ENCODE peak calls at places on chromosome 12, in ten cellular contexts. W is A549; U is IMR-90; C is fibroblast of pulmonary artery; I is HCT116; M is neural progenitor cell; J is AG04450; B is GM12865; O is CD4-positive, alpha-beta T cell; S is GM06990. N is an unnamed sample.

GRCh38 chr12:95204141-95204866 is 13.0 kb downstream of the FGD6 start:
- DNase-seq in W (peak), U (peak), C (peak), I (peak), M (peak), J (peak), B (peak), O (no peak), S (peak), N (peak)

GRCh38 chr12:94603434-94604068 is 46.8 kb downstream of the TMCC3 start:
- DNase-seq in W (peak), U (no peak), C (peak), I (peak), M (peak), J (no peak), B (peak), O (peak), S (no peak), N (no peak)

GRCh38 chr12:69330475-69331473 is 17.4 kb upstream of the LYZ start:
- DNase-seq in W (no peak), U (peak), C (no peak), I (no peak), M (peak), J (no peak), B (peak), O (peak), S (peak), N (no peak)

GRCh38 chr12:132342322-132342721 is 12.9 kb upstream of the GALNT9 start:
- DNase-seq in W (peak), U (no peak), C (no peak), I (no peak), M (peak), J (no peak), B (no peak), O (no peak), S (no peak), N (no peak)

GRCh38 chr12:117408161-117408791 is 46.9 kb upstream of the NOS1 start:
- DNase-seq in W (no peak), U (no peak), C (peak), I (no peak), M (peak), J (no peak), B (no peak), O (no peak), S (no peak), N (no peak)

GRCh38 chr12:42421844-42422779 is 96.1 kb downstream of the PPHLN1 start:
- DNase-seq in W (peak), U (peak), C (peak), I (no peak), M (no peak), J (peak), B (peak), O (no peak), S (peak), N (no peak)

GRCh38 chr12:123983822-123984485 is 10.9 kb downstream of the ZNF664 start:
- DNase-seq in W (peak), U (peak), C (peak), I (peak), M (peak), J (no peak), B (peak), O (peak), S (no peak), N (no peak)

GRCh38 chr12:56387152-56387551 is 24.5 kb upstream of the APOF start:
- DNase-seq in W (no peak), U (peak), C (peak), I (no peak), M (no peak), J (peak), B (no peak), O (no peak), S (no peak), N (no peak)

GRCh38 chr12:110776410-110776809 is 33.7 kb upstream of the PPP1CC start:
- DNase-seq in W (no peak), U (no peak), C (no peak), I (no peak), M (no peak), J (no peak), B (peak), O (no peak), S (peak), N (no peak)

GRCh38 chr12:107891967-107892366 is 117.5 kb downstream of the ASCL4 start:
- DNase-seq in W (peak), U (peak), C (peak), I (no peak), M (peak), J (no peak), B (peak), O (no peak), S (no peak), N (no peak)

GRCh38 chr12:21169878-21170472 is 39.0 kb downstream of the SLCO1B1 start:
- DNase-seq in W (peak), U (peak), C (peak), I (peak), M (peak), J (no peak), B (peak), O (no peak), S (peak), N (no peak)

GRCh38 chr12:131253376-131254026 is 299.8 kb downstream of the ADGRD1 start:
- DNase-seq in W (no peak), U (no peak), C (no peak), I (no peak), M (no peak), J (no peak), B (no peak), O (no peak), S (no peak), N (no peak)

GRCh38 chr12:131120831-131121271 is 167.1 kb downstream of the ADGRD1 start:
- DNase-seq in W (no peak), U (no peak), C (no peak), I (no peak), M (no peak), J (no peak), B (no peak), O (no peak), S (no peak), N (no peak)

GRCh38 chr12:56661560-56661959 is 15.8 kb upstream of the ATP5F1B start:
- DNase-seq in W (no peak), U (no peak), C (no peak), I (no peak), M (no peak), J (no peak), B (peak), O (no peak), S (no peak), N (no peak)

GRCh38 chr12:25283006-25283405 is 32.3 kb upstream of the KRAS start:
- DNase-seq in W (no peak), U (peak), C (no peak), I (no peak), M (no peak), J (no peak), B (no peak), O (no peak), S (no peak), N (no peak)

GRCh38 chr12:25280082-25280481 is 29.4 kb upstream of the KRAS start:
- DNase-seq in W (no peak), U (no peak), C (no peak), I (no peak), M (no peak), J (no peak), B (no peak), O (no peak), S (no peak), N (no peak)

GRCh38 chr12:25276199-25276937 is 25.6 kb upstream of the KRAS start:
- DNase-seq in W (peak), U (peak), C (peak), I (peak), M (no peak), J (peak), B (peak), O (peak), S (no peak), N (no peak)

GRCh38 chr12:25272937-25273526 is 22.3 kb upstream of the KRAS start:
- DNase-seq in W (no peak), U (no peak), C (no peak), I (no peak), M (no peak), J (no peak), B (peak), O (no peak), S (no peak), N (no peak)

DNA sequence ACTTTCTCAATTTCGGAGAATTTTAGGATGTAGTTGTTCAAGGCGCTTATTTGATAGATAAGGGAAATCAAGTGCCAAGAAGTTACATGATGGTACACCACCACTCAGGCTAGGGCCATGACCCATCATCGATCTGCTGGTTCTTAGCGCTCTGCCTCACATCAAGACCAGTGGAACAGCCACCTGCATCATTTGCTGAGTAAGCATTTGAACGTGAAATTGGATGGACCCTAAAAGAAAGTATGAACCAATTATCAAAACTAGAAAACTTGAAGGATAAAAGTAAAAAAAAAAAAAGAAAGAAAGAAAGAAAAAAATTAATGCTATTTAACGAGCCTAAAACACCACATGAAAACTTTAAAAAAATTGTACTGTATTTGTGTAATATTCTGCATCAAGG is 27.5 kb upstream of the KRAS start:
- DNase-seq in W (no peak), U (no peak), C (no peak), I (no peak), M (no peak), J (no peak), B (no peak), O (no peak), S (no peak), N (no peak)
- TF ChIP-seq CTCF in W (no peak), U (no peak), C (no peak), I (no peak), M (no peak), J (no peak), B (no peak), O (no peak), S (no peak), N (no peak)

GRCh38 chr12:11812558-11813421 is 163.3 kb downstream of the ETV6 start:
- DNase-seq in W (no peak), U (peak), C (peak), I (no peak), M (peak), J (no peak), B (peak), O (no peak), S (peak), N (no peak)
- TF ChIP-seq CTCF in W (no peak), U (no peak), C (peak), I (no peak), M (peak), J (peak), B (peak), O (peak), S (no peak), N (peak)

DNA sequence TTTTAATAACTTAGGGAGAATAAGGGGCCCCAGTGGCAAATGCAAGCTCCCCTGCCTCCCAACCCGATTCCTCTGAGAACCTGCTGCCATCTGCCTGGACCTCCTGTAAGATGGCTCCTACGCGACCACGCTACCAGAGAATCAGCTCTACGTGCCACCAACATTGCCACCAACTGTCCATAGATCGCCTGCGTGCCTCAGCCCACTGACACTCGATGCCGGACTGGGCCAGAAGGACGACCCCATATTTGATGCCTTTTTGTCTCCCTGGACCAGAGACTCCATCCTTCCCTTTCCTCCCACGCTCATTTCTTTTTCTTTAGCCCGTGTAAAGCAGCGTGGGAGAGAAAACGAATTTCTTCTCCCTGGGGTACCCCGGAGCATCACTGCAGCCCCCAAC is 617 bp upstream of the KLHL42 start:
- DNase-seq in W (peak), U (no peak), C (peak), I (no peak), M (peak), J (no peak), B (peak), O (no peak), S (no peak), N (no peak)
- TF ChIP-seq CTCF in W (no peak), U (no peak), C (no peak), I (no peak), M (no peak), J (no peak), B (no peak), O (no peak), S (no peak), N (no peak)

GRCh38 chr12:113325938-113326337 is 9.0 kb downstream of the SLC8B1 start:
- DNase-seq in W (peak), U (peak), C (peak), I (no peak), M (no peak), J (peak), B (no peak), O (no peak), S (no peak), N (no peak)

GRCh38 chr12:113329791-113330417 is 5.0 kb downstream of the SLC8B1 start:
- DNase-seq in W (no peak), U (no peak), C (no peak), I (no peak), M (no peak), J (no peak), B (no peak), O (no peak), S (no peak), N (no peak)

GRCh38 chr12:113328368-113328889 is 6.5 kb downstream of the SLC8B1 start:
- DNase-seq in W (no peak), U (no peak), C (no peak), I (no peak), M (no peak), J (no peak), B (no peak), O (no peak), S (no peak), N (no peak)

GRCh38 chr12:113329022-113329790 is 5.7 kb downstream of the SLC8B1 start:
- DNase-seq in W (peak), U (no peak), C (peak), I (no peak), M (no peak), J (no peak), B (no peak), O (no peak), S (no peak), N (no peak)

GRCh38 chr12:113327000-113327399 is 7.9 kb downstream of the SLC8B1 start:
- DNase-seq in W (no peak), U (no peak), C (no peak), I (no peak), M (no peak), J (no peak), B (no peak), O (no peak), S (no peak), N (no peak)
- TF ChIP-seq CTCF in W (no peak), U (no peak), C (peak), I (no peak), M (peak), J (peak), B (no peak), O (no peak), S (no peak), N (no peak)

GRCh38 chr12:18242380-18243089 is 18.8 kb upstream of the PIK3C2G start:
- DNase-seq in W (peak), U (no peak), C (no peak), I (no peak), M (no peak), J (no peak), B (no peak), O (no peak), S (no peak), N (no peak)

GRCh38 chr12:18243238-18243637 is 18.1 kb upstream of the PIK3C2G start:
- DNase-seq in W (no peak), U (no peak), C (no peak), I (no peak), M (no peak), J (no peak), B (no peak), O (no peak), S (no peak), N (no peak)

GRCh38 chr12:18250313-18250916 is 10.9 kb upstream of the PIK3C2G start:
- DNase-seq in W (peak), U (peak), C (peak), I (peak), M (peak), J (peak), B (peak), O (no peak), S (no peak), N (no peak)

DNA sequence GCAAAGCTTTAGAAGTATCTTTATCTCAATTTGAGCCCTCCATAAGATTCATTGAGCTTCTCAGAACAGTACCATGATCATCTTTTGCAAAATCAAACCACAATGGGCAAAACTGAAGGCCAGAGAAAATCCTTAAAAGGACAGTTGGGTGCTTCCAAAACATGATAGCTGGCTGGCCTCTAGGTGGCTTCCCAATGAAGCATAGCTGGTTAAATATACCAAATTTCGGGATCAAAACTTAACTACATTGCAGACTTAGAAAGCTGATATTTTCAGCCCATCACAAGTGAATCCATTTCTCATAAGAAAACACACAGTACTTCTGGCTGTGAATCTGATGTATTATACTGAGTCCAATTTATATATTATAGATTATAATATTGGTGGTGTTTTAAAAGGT is 15.3 kb upstream of the PIK3C2G start:
- DNase-seq in W (peak), U (no peak), C (no peak), I (no peak), M (no peak), J (no peak), B (no peak), O (no peak), S (no peak), N (no peak)
- TF ChIP-seq CTCF in W (no peak), U (no peak), C (peak), I (peak), M (peak), J (peak), B (no peak), O (no peak), S (no peak), N (no peak)

DNA sequence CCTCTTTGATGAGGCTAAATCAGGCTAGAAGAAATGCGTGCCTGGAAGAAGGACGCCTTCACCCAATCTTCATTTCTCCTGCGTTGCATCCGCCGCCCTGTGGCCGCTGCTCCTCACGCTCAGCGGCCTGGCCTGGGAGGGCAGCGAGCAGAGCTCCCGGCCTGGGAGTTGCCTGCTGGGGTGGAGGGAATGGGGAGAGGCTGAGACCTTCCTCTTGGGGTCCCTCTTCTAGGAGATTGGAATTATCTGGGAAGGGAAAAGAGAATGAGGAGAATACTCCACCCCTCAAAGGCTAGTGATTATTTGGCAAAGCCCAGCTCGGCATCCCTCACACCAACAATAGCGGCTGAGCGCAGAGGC is 2.4 kb upstream of the HOXC12 start:
- DNase-seq in W (no peak), U (no peak), C (no peak), I (no peak), M (peak), J (no peak), B (no peak), O (no peak), S (no peak), N (no peak)
- TF ChIP-seq CTCF in W (no peak), U (no peak), C (no peak), I (no peak), M (peak), J (peak), B (no peak), O (no peak), S (no peak), N (no peak)

GRCh38 chr12:22978962-22979361 is 354.0 kb downstream of the ETNK1 start:
- DNase-seq in W (no peak), U (peak), C (peak), I (no peak), M (no peak), J (peak), B (no peak), O (no peak), S (no peak), N (no peak)

GRCh38 chr12:22979854-22980253 is 354.9 kb downstream of the ETNK1 start:
- DNase-seq in W (no peak), U (no peak), C (peak), I (no peak), M (peak), J (no peak), B (no peak), O (no peak), S (no peak), N (no peak)

GRCh38 chr12:22971771-22972191 is 346.8 kb downstream of the ETNK1 start:
- DNase-seq in W (no peak), U (peak), C (peak), I (no peak), M (no peak), J (no peak), B (no peak), O (no peak), S (no peak), N (no peak)

GRCh38 chr12:22971247-22971646 is 346.3 kb downstream of the ETNK1 start:
- DNase-seq in W (no peak), U (no peak), C (no peak), I (no peak), M (no peak), J (no peak), B (no peak), O (no peak), S (no peak), N (no peak)

GRCh38 chr12:22974865-22975264 is 349.9 kb downstream of the ETNK1 start:
- DNase-seq in W (peak), U (peak), C (peak), I (peak), M (no peak), J (peak), B (no peak), O (no peak), S (no peak), N (no peak)
- TF ChIP-seq CTCF in W (no peak), U (no peak), C (no peak), I (no peak), M (no peak), J (no peak), B (no peak), O (no peak), S (no peak), N (no peak)

N was measured in CD14-positive monocyte.